ENCODE peak calls at places on chromosomes 4 and X, in four cellular contexts. One of them, this sample, is unnamed.

GRCh38 chrX:15680401-15680800 is 15.8 kb upstream of the CLTRN start:
- DNase-seq in stimulated activated CD8-positive, alpha-beta memory T cell treated with anti-CD3 and anti-CD28 coated beads, Interleukin-4, amount 100 ng/mL, for 4 hours: no peak
- DNase-seq in cardiac septum: no peak
- DNase-seq in AG09309: no peak
- DNase-seq in this sample: no peak

GRCh38 chr4:173061160-173061559 is 107.5 kb upstream of the GALNT7 start:
- DNase-seq in stimulated activated CD8-positive, alpha-beta memory T cell treated with anti-CD3 and anti-CD28 coated beads, Interleukin-4, amount 100 ng/mL, for 4 hours: no peak
- DNase-seq in cardiac septum: no peak
- DNase-seq in AG09309: no peak
- DNase-seq in this sample: no peak

GRCh38 chr4:159273126-159273438 is 170.2 kb downstream of the RAPGEF2 start:
- DNase-seq in stimulated activated CD8-positive, alpha-beta memory T cell treated with anti-CD3 and anti-CD28 coated beads, Interleukin-4, amount 100 ng/mL, for 4 hours: no peak
- DNase-seq in cardiac septum: no peak
- DNase-seq in AG09309: no peak
- DNase-seq in this sample: peak; percentile 67

GRCh38 chrX:71623714-71624113 is 5.4 kb upstream of the CXCR3 start:
- DNase-seq in stimulated activated CD8-positive, alpha-beta memory T cell treated with anti-CD3 and anti-CD28 coated beads, Interleukin-4, amount 100 ng/mL, for 4 hours: no peak
- DNase-seq in cardiac septum: no peak
- DNase-seq in AG09309: no peak
- DNase-seq in this sample: no peak

GRCh38 chr4:83393908-83394307 is 59.3 kb upstream of the HPSE start:
- DNase-seq in stimulated activated CD8-positive, alpha-beta memory T cell treated with anti-CD3 and anti-CD28 coated beads, Interleukin-4, amount 100 ng/mL, for 4 hours: no peak
- DNase-seq in cardiac septum: no peak
- DNase-seq in AG09309: no peak
- DNase-seq in this sample: no peak

GRCh38 chr4:31146366-31146765 is 426.2 kb downstream of the PCDH7 start:
- DNase-seq in stimulated activated CD8-positive, alpha-beta memory T cell treated with anti-CD3 and anti-CD28 coated beads, Interleukin-4, amount 100 ng/mL, for 4 hours: no peak
- DNase-seq in cardiac septum: no peak
- DNase-seq in AG09309: no peak
- DNase-seq in this sample: no peak

GRCh38 chr4:39048291-39048690 is 13.7 kb upstream of the KLHL5 start:
- DNase-seq in stimulated activated CD8-positive, alpha-beta memory T cell treated with anti-CD3 and anti-CD28 coated beads, Interleukin-4, amount 100 ng/mL, for 4 hours: no peak
- DNase-seq in cardiac septum: no peak
- DNase-seq in AG09309: no peak
- DNase-seq in this sample: no peak

GRCh38 chr4:20020049-20020448 is 231.7 kb upstream of the SLIT2 start:
- DNase-seq in stimulated activated CD8-positive, alpha-beta memory T cell treated with anti-CD3 and anti-CD28 coated beads, Interleukin-4, amount 100 ng/mL, for 4 hours: no peak
- DNase-seq in cardiac septum: no peak
- DNase-seq in AG09309: no peak
- DNase-seq in this sample: no peak

GRCh38 chr4:97123573-97123972 is 1019.7 kb downstream of the STPG2 start:
- DNase-seq in stimulated activated CD8-positive, alpha-beta memory T cell treated with anti-CD3 and anti-CD28 coated beads, Interleukin-4, amount 100 ng/mL, for 4 hours: no peak
- DNase-seq in cardiac septum: no peak
- DNase-seq in AG09309: no peak
- DNase-seq in this sample: no peak

GRCh38 chrX:139815771-139816170 is 107.8 kb upstream of the MCF2 start:
- DNase-seq in stimulated activated CD8-positive, alpha-beta memory T cell treated with anti-CD3 and anti-CD28 coated beads, Interleukin-4, amount 100 ng/mL, for 4 hours: no peak
- DNase-seq in cardiac septum: no peak
- DNase-seq in AG09309: no peak
- DNase-seq in this sample: no peak

GRCh38 chr4:173057442-173057841 is 111.2 kb upstream of the GALNT7 start:
- DNase-seq in stimulated activated CD8-positive, alpha-beta memory T cell treated with anti-CD3 and anti-CD28 coated beads, Interleukin-4, amount 100 ng/mL, for 4 hours: no peak
- DNase-seq in cardiac septum: no peak
- DNase-seq in AG09309: no peak
- DNase-seq in this sample: no peak

GRCh38 chrX:109936114-109936513 is 66.8 kb upstream of the TMEM164 start:
- DNase-seq in stimulated activated CD8-positive, alpha-beta memory T cell treated with anti-CD3 and anti-CD28 coated beads, Interleukin-4, amount 100 ng/mL, for 4 hours: no peak
- DNase-seq in cardiac septum: no peak
- DNase-seq in AG09309: peak; percentile 16
- DNase-seq in this sample: no peak

GRCh38 chr4:8181844-8182243 is 17.2 kb upstream of the SH3TC1 start:
- DNase-seq in stimulated activated CD8-positive, alpha-beta memory T cell treated with anti-CD3 and anti-CD28 coated beads, Interleukin-4, amount 100 ng/mL, for 4 hours: no peak
- DNase-seq in cardiac septum: no peak
- DNase-seq in AG09309: no peak
- DNase-seq in this sample: no peak

GRCh38 chr4:22869235-22869634 is 176.5 kb downstream of the GBA3 start:
- DNase-seq in stimulated activated CD8-positive, alpha-beta memory T cell treated with anti-CD3 and anti-CD28 coated beads, Interleukin-4, amount 100 ng/mL, for 4 hours: no peak
- DNase-seq in cardiac septum: no peak
- DNase-seq in AG09309: no peak
- DNase-seq in this sample: no peak

GRCh38 chr4:110586137-110586850 is 36.6 kb downstream of the PITX2 start:
- DNase-seq in stimulated activated CD8-positive, alpha-beta memory T cell treated with anti-CD3 and anti-CD28 coated beads, Interleukin-4, amount 100 ng/mL, for 4 hours: no peak
- DNase-seq in cardiac septum: no peak
- DNase-seq in AG09309: peak; percentile 46
- DNase-seq in this sample: peak; percentile 86

GRCh38 chrX:118975831-118976598 is 1.6 kb downstream of the LONRF3 start:
- DNase-seq in stimulated activated CD8-positive, alpha-beta memory T cell treated with anti-CD3 and anti-CD28 coated beads, Interleukin-4, amount 100 ng/mL, for 4 hours: peak; percentile 73
- DNase-seq in cardiac septum: peak; percentile 79
- DNase-seq in AG09309: no peak
- DNase-seq in this sample: peak; percentile 10

GRCh38 chrX:30822068-30822671 is 66.9 kb downstream of the TAB3 start:
- DNase-seq in stimulated activated CD8-positive, alpha-beta memory T cell treated with anti-CD3 and anti-CD28 coated beads, Interleukin-4, amount 100 ng/mL, for 4 hours: no peak
- DNase-seq in cardiac septum: no peak
- DNase-seq in AG09309: no peak
- DNase-seq in this sample: no peak

GRCh38 chr4:89277412-89277811 is 30.2 kb downstream of the GPRIN3 start:
- DNase-seq in stimulated activated CD8-positive, alpha-beta memory T cell treated with anti-CD3 and anti-CD28 coated beads, Interleukin-4, amount 100 ng/mL, for 4 hours: no peak
- DNase-seq in cardiac septum: no peak
- DNase-seq in AG09309: no peak
- DNase-seq in this sample: no peak

GRCh38 chr4:83152771-83153170 is 38.2 kb upstream of the PLAC8 start:
- DNase-seq in stimulated activated CD8-positive, alpha-beta memory T cell treated with anti-CD3 and anti-CD28 coated beads, Interleukin-4, amount 100 ng/mL, for 4 hours: no peak
- DNase-seq in cardiac septum: no peak
- DNase-seq in AG09309: no peak
- DNase-seq in this sample: no peak

GRCh38 chr4:113758361-113758760 is 3.2 kb downstream of the CAMK2D start:
- DNase-seq in stimulated activated CD8-positive, alpha-beta memory T cell treated with anti-CD3 and anti-CD28 coated beads, Interleukin-4, amount 100 ng/mL, for 4 hours: no peak
- DNase-seq in cardiac septum: no peak
- DNase-seq in AG09309: peak; percentile 81
- DNase-seq in this sample: no peak

GRCh38 chr4:61934201-61934600 is 734.1 kb downstream of the ADGRL3 start:
- DNase-seq in stimulated activated CD8-positive, alpha-beta memory T cell treated with anti-CD3 and anti-CD28 coated beads, Interleukin-4, amount 100 ng/mL, for 4 hours: no peak
- DNase-seq in cardiac septum: no peak
- DNase-seq in AG09309: no peak
- DNase-seq in this sample: no peak

GRCh38 chr4:152690706-152691651 is 11.2 kb upstream of the TMEM154 start:
- DNase-seq in stimulated activated CD8-positive, alpha-beta memory T cell treated with anti-CD3 and anti-CD28 coated beads, Interleukin-4, amount 100 ng/mL, for 4 hours: no peak
- DNase-seq in cardiac septum: no peak
- DNase-seq in AG09309: no peak
- DNase-seq in this sample: no peak

GRCh38 chr4:118141240-118141639 is 107.0 kb downstream of the NDST3 start:
- DNase-seq in stimulated activated CD8-positive, alpha-beta memory T cell treated with anti-CD3 and anti-CD28 coated beads, Interleukin-4, amount 100 ng/mL, for 4 hours: no peak
- DNase-seq in cardiac septum: no peak
- DNase-seq in AG09309: no peak
- DNase-seq in this sample: peak; percentile 4

GRCh38 chr4:46886711-46887110 is 22.3 kb downstream of the COX7B2 start:
- DNase-seq in stimulated activated CD8-positive, alpha-beta memory T cell treated with anti-CD3 and anti-CD28 coated beads, Interleukin-4, amount 100 ng/mL, for 4 hours: no peak
- DNase-seq in cardiac septum: no peak
- DNase-seq in AG09309: no peak
- DNase-seq in this sample: peak; percentile 21

GRCh38 chr4:181971411-181971810 is 271.8 kb upstream of the TENM3 start:
- DNase-seq in stimulated activated CD8-positive, alpha-beta memory T cell treated with anti-CD3 and anti-CD28 coated beads, Interleukin-4, amount 100 ng/mL, for 4 hours: no peak
- DNase-seq in cardiac septum: no peak
- DNase-seq in AG09309: no peak
- DNase-seq in this sample: no peak

GRCh38 chr4:93313207-93313606 is 515.3 kb upstream of the ATOH1 start:
- DNase-seq in stimulated activated CD8-positive, alpha-beta memory T cell treated with anti-CD3 and anti-CD28 coated beads, Interleukin-4, amount 100 ng/mL, for 4 hours: no peak
- DNase-seq in cardiac septum: no peak
- DNase-seq in AG09309: no peak
- DNase-seq in this sample: peak; percentile 46

GRCh38 chr4:99966692-99967091 is 16.6 kb upstream of the H2AZ1 start:
- DNase-seq in stimulated activated CD8-positive, alpha-beta memory T cell treated with anti-CD3 and anti-CD28 coated beads, Interleukin-4, amount 100 ng/mL, for 4 hours: no peak
- DNase-seq in cardiac septum: no peak
- DNase-seq in AG09309: no peak
- DNase-seq in this sample: no peak

GRCh38 chrX:49185062-49185394 is 1.1 kb downstream of the PRICKLE3 start:
- DNase-seq in stimulated activated CD8-positive, alpha-beta memory T cell treated with anti-CD3 and anti-CD28 coated beads, Interleukin-4, amount 100 ng/mL, for 4 hours: no peak
- DNase-seq in cardiac septum: no peak
- DNase-seq in AG09309: no peak
- DNase-seq in this sample: no peak

This sample was measured in A673.